ENCODE peak calls at places on chromosomes 13 and 19, in four cellular contexts. One of them, this sample, is unnamed.

GRCh38 chr19:52188822-52189744 is 769 bp upstream of the PPP2R1A start:
- DNase-seq in mesendoderm: no peak
- DNase-seq in H9: no peak
- DNase-seq in H1: peak; percentile 92
- DNase-seq in this sample: no peak

GRCh38 chr13:29706923-29707322 is 111.4 kb upstream of the SLC7A1 start:
- DNase-seq in mesendoderm: no peak
- DNase-seq in H9: no peak
- DNase-seq in H1: no peak
- DNase-seq in this sample: no peak

GRCh38 chr13:109698779-109699178 is 87.6 kb downstream of the IRS2 start:
- DNase-seq in mesendoderm: no peak
- DNase-seq in H9: no peak
- DNase-seq in H1: no peak
- DNase-seq in this sample: peak; percentile 49

GRCh38 chr19:47232422-47233211 is 1.6 kb upstream of the BBC3 start:
- DNase-seq in mesendoderm: no peak
- DNase-seq in H9: no peak
- DNase-seq in H1: no peak
- DNase-seq in this sample: peak; percentile 82

GRCh38 chr19:49555600-49556411 is 24.6 kb downstream of the NOSIP start:
- DNase-seq in mesendoderm: peak; percentile 97
- DNase-seq in H9: peak; percentile 94
- DNase-seq in H1: peak; percentile 95
- DNase-seq in this sample: no peak

GRCh38 chr19:16070366-16070990 is 5.8 kb upstream of the TPM4 start:
- DNase-seq in mesendoderm: no peak
- DNase-seq in H9: no peak
- DNase-seq in H1: no peak
- DNase-seq in this sample: no peak

GRCh38 chr19:42198676-42199439 is 18.6 kb downstream of the DEDD2 start:
- DNase-seq in mesendoderm: peak; percentile 86
- DNase-seq in H9: peak; percentile 86
- DNase-seq in H1: no peak
- DNase-seq in this sample: no peak

GRCh38 chr13:20024706-20025105 is 66.2 kb downstream of the ZMYM2 start:
- DNase-seq in mesendoderm: no peak
- DNase-seq in H9: no peak
- DNase-seq in H1: no peak
- DNase-seq in this sample: no peak

GRCh38 chr13:109859216-109859835 is 72.9 kb upstream of the IRS2 start:
- DNase-seq in mesendoderm: no peak
- DNase-seq in H9: no peak
- DNase-seq in H1: no peak
- DNase-seq in this sample: no peak

GRCh38 chr19:45733160-45733810 is at the start of gene MEIOSIN:
- DNase-seq in mesendoderm: no peak
- DNase-seq in H9: no peak
- DNase-seq in H1: no peak
- DNase-seq in this sample: no peak

GRCh38 chr13:32010137-32010536 is 21.4 kb upstream of the FRY start:
- DNase-seq in mesendoderm: no peak
- DNase-seq in H9: no peak
- DNase-seq in H1: no peak
- DNase-seq in this sample: peak; percentile 31

GRCh38 chr19:4689403-4689802 is 19.3 kb upstream of the MYDGF start:
- DNase-seq in mesendoderm: no peak
- DNase-seq in H9: no peak
- DNase-seq in H1: no peak
- DNase-seq in this sample: no peak

GRCh38 chr19:36973021-36973843 is 57.1 kb downstream of the ZNF568 start:
- DNase-seq in mesendoderm: peak; percentile 89
- DNase-seq in H9: peak; percentile 34
- DNase-seq in H1: no peak
- DNase-seq in this sample: peak; percentile 50

GRCh38 chr19:10812196-10812595 is 23.8 kb downstream of the TMED1 start:
- DNase-seq in mesendoderm: peak; percentile 38
- DNase-seq in H9: peak; percentile 56
- DNase-seq in H1: no peak
- DNase-seq in this sample: no peak

GRCh38 chr19:7799640-7800355 is 30.2 kb upstream of the EVI5L start:
- DNase-seq in mesendoderm: peak; percentile 80
- DNase-seq in H9: peak; percentile 66
- DNase-seq in H1: peak; percentile 88
- DNase-seq in this sample: peak; percentile 81

GRCh38 chr19:2627855-2628254 is 74.6 kb downstream of the GNG7 start:
- DNase-seq in mesendoderm: no peak
- DNase-seq in H9: no peak
- DNase-seq in H1: no peak
- DNase-seq in this sample: peak; percentile 49

GRCh38 chr13:93477238-93477637 is 250.6 kb downstream of the GPC6 start:
- DNase-seq in mesendoderm: no peak
- DNase-seq in H9: no peak
- DNase-seq in H1: no peak
- DNase-seq in this sample: peak; percentile 27

GRCh38 chr13:113930711-113931637 is 42.9 kb downstream of the C13orf46 start:
- DNase-seq in mesendoderm: no peak
- DNase-seq in H9: peak; percentile 21
- DNase-seq in H1: no peak
- DNase-seq in this sample: no peak

GRCh38 chr19:54461201-54462071 is 2.1 kb downstream of the LENG9 start:
- DNase-seq in mesendoderm: no peak
- DNase-seq in H9: no peak
- DNase-seq in H1: no peak
- DNase-seq in this sample: peak; percentile 54

GRCh38 chr13:112643759-112644459 is 45.9 kb upstream of the ATP11A start:
- DNase-seq in mesendoderm: no peak
- DNase-seq in H9: no peak
- DNase-seq in H1: no peak
- DNase-seq in this sample: no peak
- H4K5ac ChIP-seq in mesendoderm: no peak overlapping the region
- H4K5ac ChIP-seq in H9: no peak overlapping the region
- H4K5ac ChIP-seq in H1: no peak overlapping the region
- H4K5ac ChIP-seq in this sample: no peak overlapping the region

DNA sequence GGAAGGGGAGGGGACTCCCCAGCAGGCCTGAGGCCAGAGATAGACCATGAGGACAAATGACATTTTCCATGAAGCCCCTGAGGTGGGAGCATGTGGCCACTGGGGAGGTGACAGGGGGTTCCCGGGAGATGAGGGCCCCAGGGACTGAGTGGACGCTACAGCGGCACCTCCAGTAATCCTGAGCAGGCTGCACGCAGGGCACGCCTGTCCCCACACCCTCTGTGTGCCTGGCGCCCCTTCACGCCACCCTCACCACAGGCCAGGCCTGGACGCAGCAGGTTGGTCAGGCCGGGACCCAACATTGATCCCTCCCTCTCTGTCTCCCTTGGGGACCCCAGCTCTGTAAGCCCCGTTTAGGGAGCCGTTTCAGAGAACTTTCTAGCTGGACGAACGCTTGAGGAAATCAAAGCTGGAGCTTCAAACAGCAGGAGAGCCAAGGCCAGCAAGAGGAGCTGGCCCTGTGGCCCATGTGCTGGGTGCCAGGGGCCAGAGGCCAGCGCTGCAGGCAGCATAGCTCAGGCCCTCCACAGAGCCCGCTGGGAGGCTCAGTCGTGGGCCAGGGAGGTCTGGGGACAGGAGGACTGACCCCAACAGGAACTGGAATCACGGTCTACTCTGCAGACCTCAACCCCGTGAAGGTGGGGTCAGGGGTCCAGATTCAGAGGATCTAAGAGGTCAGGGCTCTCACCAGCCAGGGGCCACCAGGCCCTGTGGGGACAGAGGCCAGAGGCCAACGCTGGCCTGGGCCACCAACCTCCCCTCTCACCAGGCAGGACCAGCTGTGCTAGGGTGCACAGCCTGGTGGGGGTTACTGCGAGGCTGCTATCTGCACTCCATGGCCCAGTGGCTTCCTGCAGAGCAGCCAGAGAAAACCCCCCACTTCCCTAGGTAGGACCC is 14.6 kb downstream of the LSM4 start:
- DNase-seq in mesendoderm: no peak
- DNase-seq in H9: no peak
- DNase-seq in H1: no peak
- DNase-seq in this sample: no peak
- H4K5ac ChIP-seq in mesendoderm: no peak overlapping the region
- H4K5ac ChIP-seq in H9: no peak overlapping the region
- H4K5ac ChIP-seq in H1: no peak overlapping the region
- H4K5ac ChIP-seq in this sample: no peak overlapping the region

GRCh38 chr13:45195421-45195820 is 5.4 kb downstream of the KCTD4 start:
- DNase-seq in mesendoderm: peak; percentile 49
- DNase-seq in H9: no peak
- DNase-seq in H1: no peak
- DNase-seq in this sample: no peak

GRCh38 chr13:45191874-45192273 is 9.0 kb downstream of the KCTD4 start:
- DNase-seq in mesendoderm: no peak
- DNase-seq in H9: no peak
- DNase-seq in H1: no peak
- DNase-seq in this sample: no peak

GRCh38 chr13:45196091-45196490 is 4.8 kb downstream of the KCTD4 start:
- DNase-seq in mesendoderm: no peak
- DNase-seq in H9: no peak
- DNase-seq in H1: no peak
- DNase-seq in this sample: no peak

GRCh38 chr13:45196622-45197021 is 4.2 kb downstream of the KCTD4 start:
- DNase-seq in mesendoderm: no peak
- DNase-seq in H9: no peak
- DNase-seq in H1: no peak
- DNase-seq in this sample: peak; percentile 80

GRCh38 chr13:45194081-45194939 is 6.5 kb downstream of the KCTD4 start:
- DNase-seq in mesendoderm: peak; percentile 74
- DNase-seq in H9: peak; percentile 43
- DNase-seq in H1: no peak
- DNase-seq in this sample: peak; percentile 34
- H4K5ac ChIP-seq in mesendoderm: no peak overlapping the region
- H4K5ac ChIP-seq in H9: no peak overlapping the region
- H4K5ac ChIP-seq in H1: no peak overlapping the region
- H4K5ac ChIP-seq in this sample: no peak overlapping the region

GRCh38 chr13:97938701-97939475 is 14.6 kb upstream of the IPO5 start:
- DNase-seq in mesendoderm: no peak
- DNase-seq in H9: no peak
- DNase-seq in H1: no peak
- DNase-seq in this sample: no peak
- H4K5ac ChIP-seq in mesendoderm: no peak overlapping the region
- H4K5ac ChIP-seq in H9: no peak overlapping the region
- H4K5ac ChIP-seq in H1: no peak overlapping the region
- H4K5ac ChIP-seq in this sample: no peak overlapping the region

GRCh38 chr13:103218253-103218652 is 152.0 kb upstream of the SLC10A2 start:
- DNase-seq in mesendoderm: no peak
- DNase-seq in H9: no peak
- DNase-seq in H1: no peak
- DNase-seq in this sample: no peak
- H4K5ac ChIP-seq in mesendoderm: no peak overlapping the region
- H4K5ac ChIP-seq in H9: no peak overlapping the region
- H4K5ac ChIP-seq in H1: no peak overlapping the region
- H4K5ac ChIP-seq in this sample: no peak overlapping the region

DNA sequence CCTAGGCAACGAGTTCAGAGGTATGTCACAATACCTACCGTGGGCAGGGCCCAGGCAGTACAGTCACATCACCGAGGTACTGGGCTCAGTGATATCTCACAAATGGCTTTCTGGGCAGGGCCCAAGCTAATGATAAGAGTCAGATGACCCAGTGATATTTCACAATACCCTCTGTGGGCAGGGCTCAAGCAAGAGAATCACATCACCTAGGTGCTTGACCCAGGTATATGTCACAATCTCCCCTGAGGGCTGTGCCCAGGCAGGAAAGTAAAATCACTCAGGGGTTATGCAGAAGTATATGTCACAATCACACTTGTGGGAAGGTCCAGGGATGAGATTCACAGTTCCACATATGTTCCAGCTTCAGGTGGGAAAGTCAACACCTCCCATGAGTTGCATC is 45.3 kb downstream of the ZNF729 start:
- DNase-seq in mesendoderm: no peak
- DNase-seq in H9: no peak
- DNase-seq in H1: no peak
- DNase-seq in this sample: no peak
- H4K5ac ChIP-seq in mesendoderm: no peak overlapping the region
- H4K5ac ChIP-seq in H9: no peak overlapping the region
- H4K5ac ChIP-seq in H1: no peak overlapping the region
- H4K5ac ChIP-seq in this sample: no peak overlapping the region

GRCh38 chr19:1392939-1393530 is 8.3 kb downstream of the GAMT start:
- DNase-seq in mesendoderm: no peak
- DNase-seq in H9: no peak
- DNase-seq in H1: no peak
- DNase-seq in this sample: no peak

GRCh38 chr19:1396019-1396767 is 5.1 kb downstream of the GAMT start:
- DNase-seq in mesendoderm: no peak
- DNase-seq in H9: no peak
- DNase-seq in H1: no peak
- DNase-seq in this sample: no peak

GRCh38 chr19:1395194-1396018 is 5.9 kb downstream of the GAMT start:
- DNase-seq in mesendoderm: no peak
- DNase-seq in H9: no peak
- DNase-seq in H1: no peak
- DNase-seq in this sample: no peak

GRCh38 chr19:1393841-1394240 is 7.5 kb downstream of the GAMT start:
- DNase-seq in mesendoderm: no peak
- DNase-seq in H9: no peak
- DNase-seq in H1: no peak
- DNase-seq in this sample: no peak

DNA sequence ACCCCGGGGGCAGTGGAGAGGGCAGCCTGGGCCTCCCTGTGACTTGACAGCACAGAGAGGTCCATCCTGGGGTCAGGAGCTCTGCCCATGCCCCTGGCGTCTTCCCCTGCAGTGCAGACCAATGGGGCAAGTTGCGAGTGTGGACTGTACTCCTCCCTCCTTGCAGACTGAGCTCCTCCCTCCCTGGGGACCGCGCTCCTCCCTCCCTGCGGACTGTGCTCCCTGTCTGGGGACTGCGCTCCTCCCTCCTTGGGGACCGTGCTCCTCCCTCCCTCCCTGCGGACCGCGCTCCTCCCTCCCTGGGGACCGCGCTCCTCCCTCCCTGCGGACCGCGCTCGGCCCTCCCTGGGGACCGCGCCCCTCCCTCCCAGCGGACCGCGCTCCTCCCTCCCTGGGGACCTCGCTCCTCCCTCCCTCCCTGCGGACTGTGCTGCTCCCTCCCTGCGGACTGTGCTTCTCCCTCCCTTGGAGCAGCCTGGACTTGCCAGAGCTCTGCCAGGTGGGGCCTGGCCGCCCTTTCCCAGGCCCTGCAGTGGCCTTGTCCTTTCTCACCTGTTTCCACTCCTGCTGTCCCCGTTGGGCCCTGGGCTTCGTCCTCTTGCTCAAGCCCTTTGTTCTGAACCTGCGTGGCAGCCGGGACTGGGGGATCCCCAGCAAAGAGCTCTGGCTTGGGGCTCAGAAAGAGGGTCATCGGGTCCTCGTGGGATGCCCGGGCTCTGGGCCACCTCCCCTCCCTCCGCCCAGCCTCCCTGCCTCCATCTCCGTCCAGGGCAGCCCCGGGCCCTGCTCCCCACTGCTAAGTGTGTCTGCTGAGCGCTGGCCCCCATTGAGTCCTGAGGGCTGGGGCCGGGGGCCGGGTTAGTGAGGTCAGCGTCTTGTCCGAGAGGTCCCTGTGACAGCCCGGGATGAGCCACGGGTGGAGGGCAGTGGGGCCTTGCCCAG is 6.8 kb downstream of the GAMT start:
- DNase-seq in mesendoderm: no peak
- DNase-seq in H9: peak; percentile 40
- DNase-seq in H1: no peak
- DNase-seq in this sample: no peak
- H4K5ac ChIP-seq in mesendoderm: no peak overlapping the region
- H4K5ac ChIP-seq in H9: no peak overlapping the region
- H4K5ac ChIP-seq in H1: no peak overlapping the region
- H4K5ac ChIP-seq in this sample: no peak overlapping the region